ENCODE peak calls at places on chromosome 17, in nine cellular contexts. I is CD8-positive, alpha-beta memory T cell; M is H54; H is stomach; E is cerebellum; P is AG10803; Y is hypothalamus; F is cardiac fibroblast; L is tibial nerve. G is an unnamed sample.

GRCh38 chr17:34645636-34646035 is 66.3 kb downstream of the TMEM132E start:
- DNase-seq in L (no peak), E (no peak), F (no peak), I (no peak), H (no peak), P (no peak), M (no peak), Y (no peak), G (no peak)

GRCh38 chr17:79534851-79535727 is 75.8 kb downstream of the RBFOX3 start:
- DNase-seq in M (no peak), H (no peak), I (no peak), F (no peak), L (no peak), E (no peak), P (no peak), Y (no peak), G (no peak)

GRCh38 chr17:75460295-75460694 is 3.9 kb downstream of the TMEM94 start:
- DNase-seq in P (no peak), I (no peak), L (no peak), F (no peak), H (no peak), M (no peak), Y (no peak), E (no peak), G (no peak)

GRCh38 chr17:34974794-34975428 is 5.4 kb upstream of the LIG3 start:
- DNase-seq in E (no peak), P (no peak), H (no peak), Y (no peak), M (no peak), I (no peak), F (no peak), L (no peak), G (no peak)

GRCh38 chr17:19304209-19304608 is 58.3 kb downstream of the B9D1 start:
- DNase-seq in M (peak), Y (no peak), E (no peak), L (no peak), F (peak), I (no peak), P (peak), H (peak), G (no peak)

GRCh38 chr17:728911-729310 is 3.5 kb upstream of the TLCD3A start:
- DNase-seq in I (no peak), M (no peak), F (no peak), E (no peak), P (no peak), Y (no peak), H (peak), L (no peak), G (no peak)

GRCh38 chr17:56896968-56897359 is 16.9 kb downstream of the TRIM25 start:
- DNase-seq in Y (no peak), F (no peak), E (no peak), I (no peak), H (peak), M (no peak), L (no peak), P (no peak), G (no peak)

GRCh38 chr17:61874075-61874474 is 10.7 kb upstream of the BRIP1 start:
- DNase-seq in Y (no peak), H (no peak), P (no peak), I (no peak), E (no peak), M (no peak), F (no peak), L (no peak), G (no peak)

GRCh38 chr17:62724398-62725146 is 83.5 kb downstream of the MARCHF10 start:
- DNase-seq in L (no peak), M (no peak), E (no peak), F (no peak), Y (no peak), H (no peak), I (peak), P (no peak), G (peak)

GRCh38 chr17:17406225-17406624 is 70.6 kb upstream of the MED9 start:
- DNase-seq in H (no peak), E (no peak), Y (no peak), P (no peak), L (peak), M (no peak), I (no peak), F (no peak), G (no peak)

GRCh38 chr17:17684901-17685774 is 3.9 kb downstream of the RAI1 start:
- DNase-seq in P (peak), M (no peak), Y (no peak), E (no peak), I (no peak), L (no peak), H (peak), F (peak), G (no peak)

GRCh38 chr17:27808629-27809028 is 8.3 kb upstream of the NOS2 start:
- DNase-seq in I (no peak), E (no peak), H (no peak), M (no peak), Y (no peak), F (no peak), L (no peak), P (no peak), G (no peak)

GRCh38 chr17:73645050-73645871 is 1.0 kb upstream of the SDK2 start:
- DNase-seq in E (peak), Y (no peak), M (no peak), P (peak), H (peak), I (peak), L (no peak), F (peak), G (no peak)

GRCh38 chr17:67316776-67317175 is 49.6 kb downstream of the PSMD12 start:
- DNase-seq in L (no peak), H (no peak), I (no peak), F (no peak), Y (no peak), E (no peak), M (no peak), P (no peak), G (no peak)

GRCh38 chr17:14061666-14062560 is 7.4 kb upstream of the COX10 start:
- DNase-seq in L (no peak), M (peak), E (no peak), F (peak), H (no peak), Y (no peak), P (peak), I (no peak), G (no peak)

GRCh38 chr17:62178579-62178978 is 113.5 kb upstream of the MED13 start:
- DNase-seq in M (peak), L (no peak), H (no peak), P (peak), I (no peak), F (peak), E (no peak), Y (no peak), G (no peak)

GRCh38 chr17:45334231-45334630 is 17.4 kb upstream of the MAP3K14 start:
- DNase-seq in Y (no peak), P (no peak), E (no peak), L (no peak), M (no peak), H (no peak), F (no peak), I (no peak), G (no peak)